ENCODE peak calls at places on chromosomes 11 and 22, in ten cellular contexts. A is NB4, I is AG04450, U is AG09309, E is ovary, Z is fibroblast of the aortic adventitia, B is GM06990, L is HCT116, O is HFF-Myc, Y is brain microvascular endothelial cell. T is an unnamed sample.

GRCh38 chr22:47292546-47293320 is 530.3 kb downstream of the TBC1D22A start:
- DNase-seq in Y (no peak), I (no peak), E (peak), A (no peak), O (no peak), Z (no peak), U (no peak), L (no peak), B (no peak), T (no peak)

GRCh38 chr11:6526411-6527135 is 29.5 kb downstream of the DNHD1 start:
- DNase-seq in L (no peak), Y (no peak), B (no peak), Z (no peak), E (no peak), A (no peak), I (no peak), U (no peak), O (no peak), T (no peak)

GRCh38 chr22:50563410-50564160 is 866 bp upstream of the SYCE3 start:
- DNase-seq in O (no peak), Z (no peak), Y (no peak), I (no peak), E (no peak), B (no peak), A (no peak), U (no peak), L (no peak), T (no peak)

GRCh38 chr11:79485694-79486093 is 44.9 kb upstream of the TENM4 start:
- DNase-seq in E (no peak), B (no peak), Z (no peak), O (no peak), U (no peak), Y (no peak), L (no peak), A (no peak), I (no peak), T (no peak)

GRCh38 chr22:49356428-49356827 is 471.2 kb downstream of the BRD1 start:
- DNase-seq in L (no peak), A (no peak), I (no peak), U (no peak), Z (no peak), O (no peak), E (no peak), B (no peak), Y (no peak), T (no peak)

GRCh38 chr22:39960791-39961746 is 872 bp downstream of the TMA7B start:
- DNase-seq in U (peak), A (peak), Z (peak), E (no peak), L (no peak), B (peak), I (peak), Y (peak), O (peak), T (peak)

GRCh38 chr11:102451041-102451692 is 1.4 kb downstream of the TMEM123 start:
- DNase-seq in U (no peak), E (no peak), Z (peak), B (no peak), O (no peak), Y (no peak), I (no peak), L (no peak), A (no peak), T (no peak)

GRCh38 chr11:47516155-47516554 is 36.8 kb downstream of the CELF1 start:
- DNase-seq in B (no peak), O (no peak), U (no peak), E (no peak), I (no peak), Y (no peak), L (no peak), Z (no peak), A (no peak), T (no peak)

GRCh38 chr11:62012451-62013265 is 45.2 kb upstream of the FTH1 start:
- DNase-seq in I (no peak), U (peak), B (no peak), A (no peak), Z (peak), E (no peak), Y (peak), L (no peak), O (no peak), T (no peak)

GRCh38 chr11:83159901-83160865 is 3.3 kb downstream of the PCF11 start:
- DNase-seq in I (no peak), E (no peak), Y (peak), O (no peak), U (no peak), L (no peak), A (peak), B (no peak), Z (peak), T (no peak)

GRCh38 chr11:62988281-62988680 is 3.5 kb upstream of the SLC22A6 start:
- DNase-seq in E (no peak), O (no peak), Z (no peak), A (no peak), L (no peak), U (no peak), Y (no peak), B (no peak), I (no peak), T (no peak)

GRCh38 chr11:107570015-107570414 is 4.5 kb upstream of the ALKBH8 start:
- DNase-seq in E (no peak), B (no peak), I (no peak), Y (no peak), L (no peak), Z (no peak), A (no peak), U (no peak), O (no peak), T (no peak)

GRCh38 chr11:45665206-45665932 is at the start of gene CHST1:
- DNase-seq in E (peak), Z (no peak), O (no peak), L (no peak), Y (no peak), B (no peak), U (no peak), I (no peak), A (peak), T (no peak)

GRCh38 chr11:45664376-45665205 is 831 bp downstream of the CHST1 start:
- DNase-seq in Z (no peak), L (no peak), I (no peak), U (no peak), O (no peak), B (no peak), Y (no peak), E (no peak), A (no peak), T (no peak)

GRCh38 chr11:45666648-45667642 is 1.5 kb upstream of the CHST1 start:
- DNase-seq in L (no peak), Z (no peak), Y (no peak), E (no peak), B (no peak), A (no peak), U (no peak), O (no peak), I (no peak), T (no peak)

GRCh38 chr11:45667929-45668680 is 2.7 kb upstream of the CHST1 start:
- DNase-seq in O (no peak), Y (no peak), B (no peak), I (no peak), L (no peak), A (no peak), E (no peak), Z (no peak), U (no peak), T (no peak)

GRCh38 chr11:45665933-45666647 is 668 bp upstream of the CHST1 start:
- DNase-seq in O (no peak), L (no peak), I (no peak), U (no peak), E (no peak), B (no peak), A (peak), Y (no peak), Z (no peak), T (no peak)
- H3K4me3 ChIP-seq in O (no peak), L (no peak), I (no peak), U (peak), E (peak), B (no peak), A (no peak), Y (no peak), Z (no peak), T (no peak)

DNA sequence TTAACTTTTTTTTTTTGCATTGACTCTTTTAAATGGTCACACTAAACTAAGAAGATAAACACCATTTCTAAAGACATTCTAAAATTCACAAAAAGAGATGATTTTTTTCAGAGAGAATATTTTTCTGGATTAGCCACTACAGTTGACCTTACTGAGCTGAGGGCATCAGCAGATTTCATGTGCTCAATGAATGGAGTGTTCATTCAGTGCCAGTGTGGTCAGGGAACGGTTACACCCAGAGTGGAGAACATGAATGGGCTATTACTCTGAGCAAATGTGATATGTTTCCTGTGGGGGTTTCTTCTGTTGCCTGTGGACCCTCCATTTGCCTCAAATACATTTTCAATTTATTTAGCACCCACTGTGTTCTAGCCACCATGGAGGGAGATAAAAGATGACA is 19.1 kb downstream of the PKNOX2 start:
- DNase-seq in Z (no peak), I (no peak), L (no peak), U (no peak), B (no peak), E (no peak), A (no peak), Y (no peak), O (no peak), T (no peak)
- TF ChIP-seq CTCF in Z (no peak), I (no peak), L (no peak), U (no peak), B (no peak), E (no peak), A (no peak), Y (no peak), O (no peak), T (no peak)

GRCh38 chr22:35335468-35335867 is 35.8 kb downstream of the TOM1 start:
- DNase-seq in Z (no peak), B (no peak), Y (no peak), L (no peak), U (no peak), E (no peak), A (no peak), O (no peak), I (no peak), T (no peak)
- H3K4me3 ChIP-seq in Z (no peak), B (no peak), Y (no peak), L (no peak), U (no peak), E (no peak), A (no peak), O (no peak), I (no peak), T (no peak)

GRCh38 chr11:73168925-73169579 is 26.9 kb upstream of the FCHSD2 start:
- DNase-seq in U (no peak), I (no peak), E (no peak), O (no peak), A (no peak), Z (no peak), Y (no peak), B (no peak), L (no peak), T (no peak)
- TF ChIP-seq CTCF in U (no peak), I (no peak), E (no peak), O (no peak), A (no peak), Z (no peak), Y (no peak), B (no peak), L (no peak), T (no peak)

DNA sequence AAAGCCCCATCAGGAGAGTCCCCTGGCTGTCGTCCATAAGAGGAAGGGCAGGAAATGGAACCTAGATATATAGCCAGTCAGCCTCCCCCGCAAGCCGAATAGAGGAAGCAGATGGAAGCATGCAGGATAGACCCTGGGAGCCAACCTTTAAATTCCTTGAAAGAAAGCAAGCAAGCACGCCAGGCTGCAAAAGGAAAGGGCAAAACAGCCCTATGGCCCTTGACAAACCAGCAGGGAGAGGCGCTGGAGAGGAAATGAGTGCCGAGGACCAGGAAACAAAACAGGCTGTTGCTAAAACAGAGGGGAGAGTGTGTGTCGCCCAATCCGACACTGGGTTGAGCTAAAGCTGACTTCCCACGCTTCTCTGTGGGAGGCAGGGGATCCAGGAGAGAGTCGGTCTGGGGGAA is 203.5 kb upstream of the MTNR1B start:
- DNase-seq in E (no peak), I (no peak), L (no peak), B (no peak), Y (peak), A (peak), U (no peak), O (no peak), Z (peak), T (no peak)
- H3K4me3 ChIP-seq in E (peak), I (no peak), L (no peak), B (no peak), Y (peak), A (no peak), U (peak), O (no peak), Z (no peak), T (no peak)

GRCh38 chr11:36022891-36023290 is 79.0 kb downstream of the LDLRAD3 start:
- DNase-seq in Z (no peak), Y (no peak), U (no peak), E (no peak), O (no peak), L (no peak), I (no peak), B (no peak), A (no peak), T (no peak)
- TF ChIP-seq CTCF in Z (no peak), Y (no peak), U (no peak), E (no peak), O (no peak), L (no peak), I (no peak), B (no peak), A (no peak), T (no peak)

GRCh38 chr11:66674964-66675602 is 2.6 kb downstream of the RBM4B start:
- DNase-seq in I (no peak), Z (no peak), Y (no peak), E (no peak), L (no peak), A (no peak), U (no peak), B (no peak), O (no peak), T (no peak)
- H3K4me3 ChIP-seq in I (peak), Z (no peak), Y (no peak), E (no peak), L (no peak), A (peak), U (no peak), B (no peak), O (no peak), T (no peak)

GRCh38 chr22:42946551-42947198 is 68.3 kb downstream of the PACSIN2 start:
- DNase-seq in E (no peak), Z (no peak), I (no peak), L (no peak), A (peak), Y (no peak), O (no peak), U (no peak), B (no peak), T (no peak)
- TF ChIP-seq CTCF in E (no peak), Z (no peak), I (no peak), L (no peak), A (no peak), Y (no peak), O (no peak), U (no peak), B (no peak), T (no peak)

GRCh38 chr11:8713760-8714159 is 31.2 kb downstream of the RPL27A start:
- DNase-seq in A (no peak), Z (no peak), I (no peak), U (no peak), E (no peak), L (no peak), Y (no peak), O (no peak), B (no peak), T (no peak)
- H3K4me3 ChIP-seq in A (no peak), Z (no peak), I (no peak), U (no peak), E (no peak), L (no peak), Y (no peak), O (no peak), B (no peak), T (no peak)